ENCODE peak calls at places on chromosomes 5 and 9, in four cellular contexts. One of them, this sample, is unnamed.

GRCh38 chr5:111151998-111152397 is 59.9 kb downstream of the WDR36 start:
- DNase-seq in neural progenitor cell: no peak
- DNase-seq in gastrocnemius medialis: no peak
- DNase-seq in psoas muscle: no peak
- DNase-seq in this sample: no peak

GRCh38 chr5:150931368-150931965 is 26.7 kb upstream of the ZNF300 start:
- DNase-seq in psoas muscle: no peak
- DNase-seq in gastrocnemius medialis: no peak
- DNase-seq in neural progenitor cell: no peak
- DNase-seq in this sample: no peak

GRCh38 chr5:142506046-142506445 is 179.8 kb downstream of the FGF1 start:
- DNase-seq in gastrocnemius medialis: no peak
- DNase-seq in psoas muscle: no peak
- DNase-seq in neural progenitor cell: no peak
- DNase-seq in this sample: no peak

GRCh38 chr9:94632736-94633135 is 6.6 kb downstream of the FBP1 start:
- DNase-seq in gastrocnemius medialis: no peak
- DNase-seq in psoas muscle: no peak
- DNase-seq in neural progenitor cell: no peak
- DNase-seq in this sample: no peak

GRCh38 chr5:103561670-103562069 is 919 bp downstream of the NUDT12 start:
- DNase-seq in psoas muscle: no peak
- DNase-seq in gastrocnemius medialis: no peak
- DNase-seq in neural progenitor cell: no peak
- DNase-seq in this sample: no peak

GRCh38 chr5:178895615-178896571 is at the start of gene ZFP2:
- DNase-seq in gastrocnemius medialis: peak
- DNase-seq in psoas muscle: peak
- DNase-seq in neural progenitor cell: peak
- DNase-seq in this sample: peak

GRCh38 chr5:143527808-143528207 is 124.3 kb upstream of the NR3C1 start:
- DNase-seq in neural progenitor cell: no peak
- DNase-seq in gastrocnemius medialis: no peak
- DNase-seq in psoas muscle: no peak
- DNase-seq in this sample: no peak

GRCh38 chr9:138102246-138103051 is 224.9 kb downstream of the CACNA1B start:
- DNase-seq in gastrocnemius medialis: no peak
- DNase-seq in psoas muscle: no peak
- DNase-seq in neural progenitor cell: no peak
- DNase-seq in this sample: no peak

GRCh38 chr5:154860123-154860522 is 1.7 kb downstream of the CNOT8 start:
- DNase-seq in neural progenitor cell: peak
- DNase-seq in gastrocnemius medialis: peak
- DNase-seq in psoas muscle: peak
- DNase-seq in this sample: no peak

GRCh38 chr9:134932656-134933055 is 14.9 kb upstream of the FCN1 start:
- DNase-seq in neural progenitor cell: no peak
- DNase-seq in gastrocnemius medialis: no peak
- DNase-seq in psoas muscle: no peak
- DNase-seq in this sample: no peak

GRCh38 chr9:108759399-108759798 is 96.4 kb downstream of the ACTL7B start:
- DNase-seq in gastrocnemius medialis: no peak
- DNase-seq in psoas muscle: no peak
- DNase-seq in neural progenitor cell: no peak
- DNase-seq in this sample: no peak

GRCh38 chr5:36305571-36306326 is 4.0 kb upstream of the RANBP3L start:
- DNase-seq in neural progenitor cell: no peak
- DNase-seq in psoas muscle: peak
- DNase-seq in gastrocnemius medialis: no peak
- DNase-seq in this sample: peak

GRCh38 chr5:104347119-104347708 is 784.6 kb upstream of the NUDT12 start:
- DNase-seq in psoas muscle: no peak
- DNase-seq in gastrocnemius medialis: no peak
- DNase-seq in neural progenitor cell: peak
- DNase-seq in this sample: no peak

GRCh38 chr5:51691538-51691937 is 308.3 kb downstream of the ISL1 start:
- DNase-seq in neural progenitor cell: no peak
- DNase-seq in gastrocnemius medialis: no peak
- DNase-seq in psoas muscle: no peak
- DNase-seq in this sample: no peak

GRCh38 chr9:114011313-114011712 is 66.8 kb downstream of the AMBP start:
- DNase-seq in neural progenitor cell: no peak
- DNase-seq in gastrocnemius medialis: no peak
- DNase-seq in psoas muscle: no peak
- DNase-seq in this sample: peak

GRCh38 chr5:1409386-1410110 is 35.7 kb downstream of the SLC6A3 start:
- DNase-seq in psoas muscle: peak
- DNase-seq in neural progenitor cell: peak
- DNase-seq in gastrocnemius medialis: no peak
- DNase-seq in this sample: no peak

GRCh38 chr9:26296910-26297309 is 595.7 kb downstream of the CAAP1 start:
- DNase-seq in neural progenitor cell: no peak
- DNase-seq in gastrocnemius medialis: no peak
- DNase-seq in psoas muscle: no peak
- DNase-seq in this sample: no peak

GRCh38 chr9:8254527-8254926 is 454.9 kb upstream of the DMAC1 start:
- DNase-seq in psoas muscle: no peak
- DNase-seq in neural progenitor cell: no peak
- DNase-seq in gastrocnemius medialis: no peak
- DNase-seq in this sample: no peak

GRCh38 chr5:132205385-132206125 is 22.1 kb downstream of the P4HA2 start:
- DNase-seq in gastrocnemius medialis: no peak
- DNase-seq in neural progenitor cell: no peak
- DNase-seq in psoas muscle: peak
- DNase-seq in this sample: no peak

GRCh38 chr5:538271-538771 is 14.1 kb upstream of the SLC9A3 start:
- DNase-seq in psoas muscle: peak
- DNase-seq in neural progenitor cell: no peak
- DNase-seq in gastrocnemius medialis: no peak
- DNase-seq in this sample: peak

GRCh38 chr5:72355706-72356299 is 35.6 kb downstream of the PTCD2 start:
- DNase-seq in psoas muscle: peak
- DNase-seq in neural progenitor cell: peak
- DNase-seq in gastrocnemius medialis: peak
- DNase-seq in this sample: no peak
- TF ChIP-seq CTCF in psoas muscle: peak
- TF ChIP-seq CTCF in neural progenitor cell: peak
- TF ChIP-seq CTCF in gastrocnemius medialis: peak
- TF ChIP-seq CTCF in this sample: peak

GRCh38 chr5:180689071-180689694 is 39.8 kb upstream of the FLT4 start:
- DNase-seq in gastrocnemius medialis: no peak
- DNase-seq in neural progenitor cell: no peak
- DNase-seq in psoas muscle: no peak
- DNase-seq in this sample: no peak
- H3K27ac ChIP-seq in gastrocnemius medialis: no peak
- H3K27ac ChIP-seq in neural progenitor cell: no peak
- H3K27ac ChIP-seq in psoas muscle: no peak
- H3K27ac ChIP-seq in this sample: no peak

GRCh38 chr5:3310551-3311340 is 284.9 kb upstream of the IRX1 start:
- DNase-seq in psoas muscle: no peak
- DNase-seq in neural progenitor cell: peak
- DNase-seq in gastrocnemius medialis: no peak
- DNase-seq in this sample: no peak
- TF ChIP-seq CTCF in psoas muscle: no peak
- TF ChIP-seq CTCF in neural progenitor cell: no peak
- TF ChIP-seq CTCF in gastrocnemius medialis: no peak
- TF ChIP-seq CTCF in this sample: no peak

DNA sequence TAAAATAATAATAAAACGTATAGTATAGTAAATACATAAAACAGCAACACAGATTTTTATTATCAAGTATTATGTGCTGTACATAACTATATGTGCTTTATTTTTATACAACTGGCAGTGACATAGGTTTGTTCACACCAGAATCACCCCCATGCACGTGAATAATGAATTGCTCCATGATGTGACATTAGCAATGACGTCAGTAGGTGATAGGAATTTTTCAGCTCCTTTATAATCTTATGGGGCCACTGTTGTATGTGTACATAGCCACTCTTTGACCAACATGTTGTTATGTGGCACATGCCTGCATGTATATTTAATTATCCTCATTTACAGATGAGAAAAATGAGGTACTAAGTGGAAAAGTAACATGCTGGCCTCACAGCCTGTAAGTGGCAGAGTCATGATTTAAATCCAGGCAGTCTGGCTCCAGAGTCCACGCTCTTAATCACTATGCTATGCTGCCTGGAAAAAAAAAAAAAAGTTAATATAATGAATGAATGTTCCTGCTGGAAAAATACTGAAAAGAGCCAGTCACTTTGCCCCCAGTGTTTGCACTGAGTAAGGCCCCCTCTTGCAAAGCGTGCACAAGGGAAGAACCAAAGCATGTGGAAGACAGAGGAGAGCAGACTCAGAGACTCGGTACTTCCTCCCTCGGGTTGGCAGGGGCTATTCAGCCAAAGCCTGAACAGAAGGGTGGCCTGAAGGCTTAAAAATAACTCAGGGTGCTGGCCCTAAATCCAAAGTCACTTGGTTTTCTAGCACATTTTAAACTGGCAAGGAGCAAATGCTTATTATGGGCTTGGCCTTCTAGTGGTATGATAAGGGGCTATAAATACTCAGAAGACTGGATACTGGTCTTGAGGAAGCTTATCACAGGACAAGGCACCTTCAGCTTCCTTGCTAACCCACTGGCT is 206.8 kb downstream of the GLIS3 start:
- DNase-seq in neural progenitor cell: no peak
- DNase-seq in psoas muscle: no peak
- DNase-seq in gastrocnemius medialis: no peak
- DNase-seq in this sample: no peak
- H3K27ac ChIP-seq in neural progenitor cell: no peak
- H3K27ac ChIP-seq in psoas muscle: no peak
- H3K27ac ChIP-seq in gastrocnemius medialis: no peak
- H3K27ac ChIP-seq in this sample: peak